ENCODE peak calls at places on chromosomes 16 and 17, in four cellular contexts. D, P, E and B are unnamed samples.

GRCh38 chr17:50059759-50060273 is 3.9 kb downstream of the ITGA3 start:
- DNase-seq in D (no peak), P (no peak), E (peak), B (no peak)

GRCh38 chr16:84462296-84463210 is 41.9 kb downstream of the MEAK7 start:
- DNase-seq in D (no peak), P (no peak), E (no peak), B (no peak)

GRCh38 chr16:23119570-23119969 is 29.7 kb downstream of the USP31 start:
- DNase-seq in D (peak), P (no peak), E (peak), B (no peak)

GRCh38 chr16:22330326-22330725 is 33.1 kb downstream of the POLR3E start:
- DNase-seq in D (no peak), P (no peak), E (no peak), B (no peak)

GRCh38 chr17:68972119-68972704 is 17.0 kb upstream of the ABCA8 start:
- DNase-seq in D (peak), P (no peak), E (peak), B (peak)

GRCh38 chr17:64515419-64515818 is 8.6 kb downstream of the CEP95 start:
- DNase-seq in D (no peak), P (no peak), E (peak), B (no peak)

GRCh38 chr17:56292010-56292409 is 138.7 kb downstream of the ANKFN1 start:
- DNase-seq in D (peak), P (peak), E (peak), B (no peak)

GRCh38 chr16:18782697-18783429 is 7.3 kb downstream of the RPS15A start:
- DNase-seq in D (no peak), P (no peak), E (no peak), B (no peak)

GRCh38 chr16:83995756-83996155 is 27.7 kb downstream of the NECAB2 start:
- DNase-seq in D (no peak), P (no peak), E (no peak), B (peak)

GRCh38 chr17:5286846-5287245 is 4.8 kb downstream of the RABEP1 start:
- DNase-seq in D (no peak), P (no peak), E (no peak), B (no peak)

GRCh38 chr16:48311242-48311641 is 63.9 kb upstream of the ABCC11 start:
- DNase-seq in D (no peak), P (no peak), E (no peak), B (no peak)

GRCh38 chr17:8865811-8866210 is 1.7 kb downstream of the PIK3R6 start:
- DNase-seq in D (no peak), P (no peak), E (no peak), B (no peak)

GRCh38 chr16:56295739-56296527 is 104.6 kb downstream of the GNAO1 start:
- DNase-seq in D (no peak), P (no peak), E (no peak), B (no peak)

GRCh38 chr17:29140631-29141483 is 39.3 kb downstream of the MYO18A start:
- DNase-seq in D (no peak), P (no peak), E (no peak), B (peak)

GRCh38 chr16:67395458-67396158 is 2.3 kb upstream of the TPPP3 start:
- DNase-seq in D (no peak), P (no peak), E (peak), B (peak)

GRCh38 chr16:30472328-30472942 is at the start of gene ITGAL:
- DNase-seq in D (no peak), P (no peak), E (no peak), B (no peak)

GRCh38 chr17:50956750-50957523 is 90.8 kb upstream of the TOB1 start:
- DNase-seq in D (peak), P (no peak), E (peak), B (peak)

GRCh38 chr16:14041164-14041563 is 30.0 kb upstream of the MRTFB start:
- DNase-seq in D (no peak), P (no peak), E (no peak), B (no peak)